ENCODE peak calls at places on chromosomes 6 and 20, in five cellular contexts. D, P, F, B and H are unnamed samples. For H3K4me1, the result is how much of the 10 kb centered on the place peaks cover.

GRCh38 chr6:13278184-13278583 is 50.2 kb downstream of the TBC1D7 start:
- DNase-seq in D (no peak), P (no peak), F (no peak), B (peak), H (no peak)

GRCh38 chr6:90088009-90088408 is 193.7 kb downstream of the GJA10 start:
- DNase-seq in D (peak), P (peak), F (peak), B (no peak), H (peak)

GRCh38 chr6:125301435-125302391 is at the start of gene HDDC2:
- DNase-seq in D (peak), P (peak), F (peak), B (peak), H (peak)

GRCh38 chr20:14434379-14435136 is 97.1 kb upstream of the FLRT3 start:
- DNase-seq in D (no peak), P (peak), F (peak), B (no peak), H (no peak)

GRCh38 chr20:55052464-55052863 is 577.1 kb downstream of the DOK5 start:
- DNase-seq in D (peak), P (no peak), F (no peak), B (no peak), H (peak)

GRCh38 chr6:157335829-157336228 is 12.5 kb upstream of the TMEM242 start:
- DNase-seq in D (no peak), P (no peak), F (no peak), B (no peak), H (no peak)

GRCh38 chr6:47404436-47404835 is 73.2 kb upstream of the CD2AP start:
- DNase-seq in D (no peak), P (no peak), F (no peak), B (no peak), H (no peak)

GRCh38 chr6:135088818-135089809 is 34.5 kb upstream of the HBS1L start:
- DNase-seq in D (peak), P (peak), F (peak), B (peak), H (peak)

GRCh38 chr6:106439459-106439858 is 78.9 kb downstream of the CRYBG1 start:
- DNase-seq in D (peak), P (peak), F (peak), B (no peak), H (no peak)

GRCh38 chr6:122511193-122511924 is 39.8 kb upstream of the SERINC1 start:
- DNase-seq in D (no peak), P (no peak), F (no peak), B (no peak), H (no peak)

GRCh38 chr20:56202493-56203077 is 45.9 kb upstream of the MC3R start:
- DNase-seq in D (no peak), P (peak), F (peak), B (peak), H (no peak)

GRCh38 chr20:25149986-25150385 is 45.5 kb upstream of the ENTPD6 start:
- DNase-seq in D (peak), P (no peak), F (no peak), B (no peak), H (no peak)

GRCh38 chr6:70310063-70310694 is 7.3 kb upstream of the COL9A1 start:
- DNase-seq in D (peak), P (peak), F (peak), B (peak), H (peak)

GRCh38 chr6:134640229-134640628 is 309.7 kb downstream of the ALDH8A1 start:
- DNase-seq in D (peak), P (no peak), F (peak), B (no peak), H (no peak)

GRCh38 chr20:17227199-17227535 is 327 bp downstream of the PCSK2 start:
- DNase-seq in D (no peak), P (no peak), F (peak), B (no peak), H (no peak)

GRCh38 chr6:106460481-106460880 is 100.0 kb downstream of the CRYBG1 start:
- DNase-seq in D (no peak), P (no peak), F (no peak), B (no peak), H (no peak)

GRCh38 chr6:121157913-121158312 is 176.4 kb downstream of the TBC1D32 start:
- DNase-seq in D (peak), P (no peak), F (peak), B (no peak), H (peak)

GRCh38 chr20:20217626-20218025 is 150.3 kb upstream of the INSM1 start:
- DNase-seq in D (no peak), P (no peak), F (no peak), B (no peak), H (no peak)

GRCh38 chr6:37919417-37920157 is 100.1 kb downstream of the ZFAND3 start:
- DNase-seq in D (peak), P (no peak), F (peak), B (no peak), H (peak)

GRCh38 chr20:63591147-63591533 is 17.1 kb upstream of the HELZ2 start:
- DNase-seq in D (no peak), P (no peak), F (no peak), B (no peak), H (no peak)

GRCh38 chr20:12762725-12763124 is 246.0 kb upstream of the SPTLC3 start:
- DNase-seq in D (no peak), P (peak), F (no peak), B (no peak), H (no peak)

GRCh38 chr6:223763-224162 is 68.5 kb upstream of the DUSP22 start:
- DNase-seq in D (peak), P (peak), F (peak), B (no peak), H (peak)

GRCh38 chr6:84137989-84138575 is 89.4 kb downstream of the CEP162 start:
- DNase-seq in D (no peak), P (peak), F (no peak), B (no peak), H (no peak)

GRCh38 chr6:116511424-116512131 is at the start of gene CALHM5:
- DNase-seq in D (peak), P (peak), F (peak), B (no peak), H (peak)

GRCh38 chr6:131101911-131102680 is 33.2 kb upstream of the AKAP7 start:
- DNase-seq in D (peak), P (peak), F (peak), B (no peak), H (peak)

GRCh38 chr6:34610819-34611477 is 54.8 kb upstream of the SPDEF start:
- DNase-seq in D (peak), P (peak), F (peak), B (no peak), H (peak)

GRCh38 chr6:160519133-160519532 is 144.9 kb downstream of the LPA start:
- DNase-seq in D (no peak), P (no peak), F (no peak), B (no peak), H (no peak)

GRCh38 chr6:98118357-98119045 is 715.9 kb upstream of the POU3F2 start:
- DNase-seq in D (no peak), P (no peak), F (no peak), B (peak), H (no peak)

GRCh38 chr6:133337312-133337711 is 96.2 kb downstream of the EYA4 start:
- DNase-seq in D (peak), P (no peak), F (peak), B (no peak), H (no peak)

GRCh38 chr20:38277691-38278090 is 17.2 kb upstream of the KIAA1755 start:
- DNase-seq in D (no peak), P (no peak), F (no peak), B (no peak), H (no peak)

GRCh38 chr6:7271205-7271534 is 41.8 kb downstream of the SSR1 start:
- DNase-seq in D (no peak), P (no peak), F (no peak), B (no peak), H (no peak)

GRCh38 chr6:36381502-36382389 is 5.7 kb downstream of the ETV7 start:
- DNase-seq in D (peak), P (no peak), F (no peak), B (no peak), H (no peak)

GRCh38 chr6:131948221-131948661 is 2.9 kb downstream of the CCN2 start:
- DNase-seq in D (peak), P (no peak), F (peak), B (no peak), H (peak)

GRCh38 chr6:72078096-72078495 is 191.7 kb downstream of the RIMS1 start:
- DNase-seq in D (no peak), P (no peak), F (no peak), B (no peak), H (no peak)

GRCh38 chr6:157089851-157090250 is 233.5 kb downstream of the TMEM242 start:
- DNase-seq in D (no peak), P (no peak), F (peak), B (no peak), H (no peak)

GRCh38 chr20:12927489-12927888 is 81.3 kb upstream of the SPTLC3 start:
- DNase-seq in D (peak), P (peak), F (peak), B (no peak), H (peak)

GRCh38 chr6:91895592-91895991 is 1308.7 kb upstream of the MAP3K7 start:
- DNase-seq in D (peak), P (no peak), F (no peak), B (no peak), H (peak)

GRCh38 chr6:85641916-85642773 is 541 bp downstream of the SYNCRIP start:
- DNase-seq in D (peak), P (peak), F (peak), B (peak), H (no peak)
- H3K4me1 ChIP-seq in D (under half), P (under half), F (under half), B (under half), H (under half)

GRCh38 chr6:82144007-82144851 is 103.3 kb downstream of the IBTK start:
- DNase-seq in D (peak), P (peak), F (peak), B (no peak), H (peak)
- H3K4me2 ChIP-seq in D (peak), P (peak), F (peak), B (peak), H (peak)

DNA sequence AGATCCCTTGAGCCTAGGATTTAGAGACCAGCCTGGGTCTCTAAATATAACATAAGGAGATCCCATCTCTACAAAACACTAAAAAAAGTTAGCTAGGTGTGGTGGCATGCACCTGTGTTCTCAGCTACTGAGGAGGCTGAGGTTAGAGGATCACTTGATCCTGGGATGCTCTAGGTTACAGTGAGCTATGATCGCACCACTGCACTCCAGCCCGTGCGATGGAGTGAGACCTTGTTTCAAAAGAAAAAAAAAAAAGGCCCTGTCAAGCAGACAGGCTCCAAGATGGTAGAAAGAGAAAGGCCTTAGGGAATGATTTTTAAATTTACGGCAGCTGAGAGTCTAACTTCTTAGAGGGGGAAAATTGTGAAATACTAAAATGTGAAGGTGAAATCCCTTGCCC is 22.6 kb upstream of the NCOA3 start:
- DNase-seq in D (no peak), P (no peak), F (no peak), B (no peak), H (no peak)
- H3K9ac ChIP-seq in D (no peak), P (no peak), F (no peak), B (no peak), H (no peak)

GRCh38 chr6:129279343-129280104 is 396.6 kb downstream of the LAMA2 start:
- DNase-seq in D (no peak), P (no peak), F (no peak), B (no peak), H (no peak)
- H3K4me1 ChIP-seq in D (under half), P (under half), F (under half), B (under half), H (under half)

GRCh38 chr6:88360203-88360797 is 194.2 kb upstream of the CNR1 start:
- DNase-seq in D (peak), P (peak), F (peak), B (no peak), H (peak)
- H3K4me2 ChIP-seq in D (peak), P (peak), F (peak), B (no peak), H (peak)

DNA sequence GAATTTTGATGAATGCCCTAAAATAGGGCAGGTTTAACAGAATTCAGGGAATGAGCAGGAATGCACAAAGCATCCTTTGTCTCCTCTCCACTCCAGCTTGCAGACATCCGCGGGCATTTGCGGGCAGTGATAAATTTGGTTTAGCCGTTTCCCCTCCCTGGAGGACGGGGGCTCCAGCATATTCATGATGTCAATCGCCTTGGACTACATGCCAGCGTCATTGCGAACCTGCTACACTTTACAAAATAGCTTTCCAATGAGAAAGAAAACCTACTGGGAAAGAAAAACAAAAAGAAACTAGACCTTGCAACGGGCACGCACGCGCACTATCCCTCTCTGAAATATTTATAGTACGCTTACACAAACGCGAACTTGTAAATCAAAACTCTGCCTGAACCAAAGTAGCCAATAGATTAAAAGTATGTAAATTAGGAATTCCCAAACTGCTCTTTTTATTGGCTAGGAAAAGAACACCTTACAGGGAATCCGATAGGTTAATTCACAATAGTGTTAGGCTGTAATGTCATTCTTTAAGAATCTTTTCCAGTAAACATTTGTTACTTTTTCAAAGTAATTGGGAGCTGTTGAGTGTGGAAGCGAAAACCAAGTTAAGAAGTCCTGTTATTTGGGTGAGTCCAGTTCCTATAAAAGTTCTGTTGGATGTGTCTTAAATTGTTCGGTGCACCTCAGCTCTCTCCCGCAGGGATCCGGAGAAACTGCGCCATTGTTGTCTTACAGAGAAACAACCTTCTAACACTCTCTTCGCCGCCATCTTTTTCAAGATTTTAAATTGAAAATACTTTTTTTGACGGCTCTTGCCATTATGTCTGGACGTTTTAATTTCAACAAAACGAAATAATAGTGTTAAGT is 136.7 kb downstream of the HFE start:
- DNase-seq in D (peak), P (peak), F (peak), B (no peak), H (peak)
- H3K9ac ChIP-seq in D (peak), P (peak), F (peak), B (peak), H (peak)

GRCh38 chr6:123592426-123592825 is 44.3 kb downstream of the TRDN start:
- DNase-seq in D (no peak), P (no peak), F (no peak), B (no peak), H (no peak)

GRCh38 chr6:123594776-123595175 is 42.0 kb downstream of the TRDN start:
- DNase-seq in D (no peak), P (no peak), F (no peak), B (no peak), H (no peak)

GRCh38 chr6:123598011-123598410 is 38.7 kb downstream of the TRDN start:
- DNase-seq in D (no peak), P (no peak), F (no peak), B (no peak), H (no peak)
- H3K4me1 ChIP-seq in D (under half), P (under half), F (under half), B (under half), H (under half)